ENCODE peak calls at places on chromosome 16, in nine cellular contexts. J is AG04450, F is mammary epithelial cell, E is body of pancreas, S is cardiac muscle cell, Z is LNCaP clone FGC, C is pancreas, A is kidney, W is endodermal cell. I is an unnamed sample.

GRCh38 chr16:19744670-19745069 is 26.6 kb downstream of the IQCK start:
- DNase-seq in W (no peak), J (no peak), S (no peak), F (no peak), C (no peak), Z (peak), E (no peak), A (no peak), I (no peak)

GRCh38 chr16:23587726-23588125 is 8.4 kb downstream of the NDUFAB1 start:
- DNase-seq in S (peak), W (no peak), C (no peak), F (no peak), A (no peak), E (no peak), Z (no peak), J (peak), I (peak)

GRCh38 chr16:87438611-87438985 is 46.5 kb downstream of the MAP1LC3B start:
- DNase-seq in S (no peak), J (no peak), A (no peak), C (no peak), W (no peak), F (no peak), Z (no peak), E (no peak), I (no peak)

GRCh38 chr16:85459529-85460251 is 153.4 kb upstream of the GSE1 start:
- DNase-seq in W (no peak), Z (no peak), A (no peak), E (peak), J (no peak), C (no peak), F (no peak), S (peak), I (peak)

GRCh38 chr16:12393208-12393607 is 410.5 kb downstream of the CPPED1 start:
- DNase-seq in F (no peak), S (no peak), C (no peak), Z (no peak), A (no peak), E (no peak), W (no peak), J (no peak), I (no peak)

GRCh38 chr16:85391769-85392583 is 221.1 kb upstream of the GSE1 start:
- DNase-seq in J (no peak), E (peak), F (peak), A (peak), Z (no peak), S (no peak), W (no peak), C (peak), I (no peak)

GRCh38 chr16:6125483-6126259 is 1028.1 kb upstream of the EEF2KMT start:
- DNase-seq in A (no peak), J (no peak), S (no peak), C (no peak), W (no peak), E (no peak), F (no peak), Z (no peak), I (no peak)

GRCh38 chr16:65044861-65045260 is 77.0 kb downstream of the CDH11 start:
- DNase-seq in Z (no peak), W (no peak), A (no peak), C (no peak), E (no peak), J (peak), S (peak), F (no peak), I (peak)

GRCh38 chr16:9060225-9060624 is 31.2 kb upstream of the HAPSTR1 start:
- DNase-seq in S (no peak), Z (no peak), E (no peak), J (no peak), F (no peak), C (no peak), A (no peak), W (no peak), I (no peak)

GRCh38 chr16:53433930-53434435 is 288 bp upstream of the RBL2 start:
- DNase-seq in F (no peak), Z (no peak), S (peak), A (no peak), C (no peak), W (no peak), J (peak), E (no peak), I (peak)

GRCh38 chr16:29779474-29779873 is 1.4 kb downstream of the ZG16 start:
- DNase-seq in E (peak), C (peak), Z (no peak), S (no peak), A (no peak), F (peak), J (no peak), W (peak), I (no peak)

GRCh38 chr16:27468941-27469531 is 67.1 kb downstream of the IL21R start:
- DNase-seq in C (no peak), W (no peak), F (no peak), A (no peak), Z (no peak), S (no peak), E (no peak), J (no peak), I (no peak)

GRCh38 chr16:65737831-65738230 is 616.0 kb upstream of the CDH11 start:
- DNase-seq in E (no peak), C (no peak), F (no peak), Z (no peak), W (peak), A (no peak), S (peak), J (no peak), I (no peak)

GRCh38 chr16:27251561-27252205 is 16.9 kb downstream of the NSMCE1 start:
- DNase-seq in A (no peak), F (no peak), S (no peak), W (peak), Z (no peak), E (no peak), J (no peak), C (no peak), I (no peak)

GRCh38 chr16:68287276-68288251 is 23.2 kb downstream of the SLC7A6OS start:
- DNase-seq in Z (no peak), S (peak), J (no peak), C (no peak), F (peak), W (no peak), A (peak), E (peak), I (peak)

GRCh38 chr16:69386596-69386995 is 789 bp upstream of the TERF2 start:
- DNase-seq in W (peak), J (no peak), E (no peak), F (no peak), S (peak), C (no peak), A (no peak), Z (no peak), I (no peak)

GRCh38 chr16:56477096-56477878 is 25.9 kb downstream of the OGFOD1 start:
- DNase-seq in E (no peak), C (no peak), W (no peak), S (peak), Z (no peak), J (peak), A (no peak), F (peak), I (peak)

GRCh38 chr16:74035816-74036215 is 260.8 kb upstream of the PSMD7 start:
- DNase-seq in Z (no peak), C (no peak), E (no peak), J (no peak), A (no peak), W (peak), S (peak), F (no peak), I (no peak)

GRCh38 chr16:56332464-56333079 is 92.8 kb downstream of the AMFR start:
- DNase-seq in J (no peak), E (peak), F (peak), W (peak), S (peak), C (no peak), A (peak), Z (peak), I (peak)

GRCh38 chr16:11619327-11619851 is 32.7 kb upstream of the LITAF start:
- DNase-seq in W (no peak), J (no peak), F (no peak), Z (no peak), E (no peak), A (no peak), C (no peak), S (no peak), I (no peak)

GRCh38 chr16:83954577-83955016 is 1.6 kb downstream of the OSGIN1 start:
- DNase-seq in W (peak), S (peak), J (no peak), F (peak), C (peak), Z (no peak), A (peak), E (peak), I (peak)

GRCh38 chr16:57167951-57168350 is 17.9 kb downstream of the PSME3IP1 start:
- DNase-seq in Z (no peak), S (peak), J (peak), W (no peak), E (no peak), C (no peak), A (no peak), F (peak), I (peak)

GRCh38 chr16:24848065-24848464 is 2.3 kb downstream of the SLC5A11 start:
- DNase-seq in F (peak), E (no peak), W (no peak), S (peak), A (no peak), C (no peak), J (no peak), Z (no peak), I (peak)

GRCh38 chr16:2904100-2904921 is 7.4 kb upstream of the FLYWCH1 start:
- DNase-seq in C (peak), A (peak), Z (no peak), E (peak), W (peak), S (peak), F (peak), J (peak), I (peak)

GRCh38 chr16:27231692-27232060 is 28.4 kb downstream of the KDM8 start:
- DNase-seq in C (no peak), J (no peak), Z (no peak), S (no peak), F (no peak), A (no peak), W (no peak), E (no peak), I (no peak)

GRCh38 chr16:86991679-86992078 is 325.5 kb downstream of the C16orf95 start:
- DNase-seq in A (no peak), J (peak), F (peak), C (no peak), Z (no peak), S (no peak), W (no peak), E (no peak), I (peak)

GRCh38 chr16:14399397-14400284 is 230.4 kb downstream of the PARN start:
- DNase-seq in A (no peak), W (no peak), Z (no peak), F (peak), C (no peak), S (peak), E (peak), J (no peak), I (peak)

GRCh38 chr16:17072104-17072503 is 398.7 kb downstream of the XYLT1 start:
- DNase-seq in Z (no peak), F (peak), E (no peak), A (no peak), C (no peak), J (no peak), S (no peak), W (no peak), I (no peak)

GRCh38 chr16:58464047-58464915 is 35.7 kb upstream of the NDRG4 start:
- DNase-seq in C (no peak), E (peak), A (no peak), S (no peak), F (peak), W (peak), J (no peak), Z (no peak), I (peak)

GRCh38 chr16:86519649-86520316 is 9.5 kb downstream of the FOXF1 start:
- DNase-seq in S (peak), W (peak), F (no peak), Z (no peak), E (peak), C (no peak), J (peak), A (peak), I (peak)

GRCh38 chr16:23318639-23319038 is 16.5 kb downstream of the SCNN1B start:
- DNase-seq in C (no peak), A (peak), S (no peak), F (no peak), W (no peak), Z (no peak), J (no peak), E (no peak), I (no peak)

GRCh38 chr16:23704772-23705516 is 8.1 kb downstream of the ERN2 start:
- DNase-seq in S (no peak), E (no peak), Z (no peak), J (no peak), C (no peak), A (no peak), F (no peak), W (no peak), I (no peak)

GRCh38 chr16:67926181-67926742 is 5.4 kb downstream of the CTRL start:
- DNase-seq in F (no peak), S (no peak), E (peak), Z (peak), J (no peak), A (no peak), C (peak), W (peak), I (peak)

GRCh38 chr16:12639044-12639443 is 164.6 kb downstream of the CPPED1 start:
- DNase-seq in J (no peak), W (no peak), A (no peak), S (no peak), E (no peak), F (peak), Z (no peak), C (no peak), I (peak)

GRCh38 chr16:13108126-13108525 is 206.7 kb downstream of the SHISA9 start:
- DNase-seq in W (no peak), C (no peak), F (peak), Z (no peak), A (no peak), S (no peak), E (no peak), J (no peak), I (no peak)

DNA sequence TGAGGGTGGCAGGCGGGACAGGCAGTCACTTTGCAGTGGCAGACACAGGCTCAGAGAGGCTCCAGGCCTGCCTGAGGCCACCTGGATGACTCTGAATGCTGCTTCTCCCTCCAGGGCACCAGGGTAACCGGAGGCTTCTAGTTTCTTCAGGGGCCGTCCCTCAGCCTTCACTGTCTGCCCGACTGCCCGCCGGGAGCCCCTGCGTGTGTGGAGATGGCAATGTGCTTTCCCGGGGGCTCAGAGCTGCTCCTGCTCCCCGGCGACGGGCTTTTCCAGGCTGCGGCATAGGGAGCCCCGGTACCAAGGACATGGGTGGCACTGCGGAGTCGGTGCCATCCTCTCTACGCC is 51.5 kb downstream of the CBFA2T3 start:
- DNase-seq in C (no peak), E (no peak), A (no peak), S (no peak), F (no peak), W (no peak), J (no peak), Z (no peak), I (no peak)
- H3K4me3 ChIP-seq in C (no peak), E (no peak), A (no peak), S (no peak), F (no peak), W (no peak), J (no peak), Z (no peak), I (no peak)

GRCh38 chr16:79899316-79900110 is 299.0 kb upstream of the MAF start:
- DNase-seq in Z (no peak), E (no peak), F (no peak), W (no peak), S (no peak), C (no peak), A (no peak), J (no peak), I (no peak)
- TF ChIP-seq CTCF in Z (no peak), E (no peak), F (no peak), W (no peak), S (no peak), C (no peak), A (no peak), J (no peak), I (no peak)

DNA sequence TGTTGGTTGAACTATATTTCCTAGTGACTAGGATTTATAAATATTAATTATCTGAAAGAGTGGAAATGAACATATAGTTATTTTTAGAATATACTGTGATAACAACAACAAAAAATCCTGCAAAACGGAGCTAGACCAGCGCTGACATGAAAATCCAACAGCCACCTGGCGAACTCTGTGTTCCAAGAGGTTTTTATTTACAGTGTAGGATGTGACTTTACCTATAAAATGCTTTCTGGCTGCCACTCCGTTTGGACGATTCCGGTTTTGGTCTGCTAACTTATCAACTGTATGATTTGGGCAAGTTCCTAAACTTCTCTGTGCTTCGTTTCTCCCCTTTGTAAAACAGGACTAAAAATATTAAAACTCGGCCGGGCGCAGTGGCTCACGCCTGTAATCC is 73.7 kb downstream of the ADCY9 start:
- DNase-seq in C (no peak), S (no peak), W (no peak), Z (peak), F (no peak), J (no peak), E (no peak), A (no peak), I (no peak)
- H3K4me3 ChIP-seq in C (no peak), S (no peak), W (no peak), Z (no peak), F (no peak), J (no peak), E (no peak), A (no peak), I (no peak)

GRCh38 chr16:72948238-72948559 is 99.7 kb downstream of the ZFHX3 start:
- DNase-seq in Z (no peak), J (no peak), E (no peak), S (no peak), A (no peak), W (no peak), F (no peak), C (no peak), I (no peak)

GRCh38 chr16:72946063-72946462 is 101.9 kb downstream of the ZFHX3 start:
- DNase-seq in F (no peak), S (no peak), C (no peak), W (no peak), E (no peak), J (no peak), A (no peak), Z (no peak), I (no peak)

GRCh38 chr16:72945611-72946010 is 102.3 kb downstream of the ZFHX3 start:
- DNase-seq in E (no peak), F (no peak), A (no peak), Z (no peak), J (no peak), C (no peak), S (no peak), W (no peak), I (no peak)

GRCh38 chr16:72946474-72947194 is 101.3 kb downstream of the ZFHX3 start:
- DNase-seq in J (no peak), Z (no peak), A (no peak), F (no peak), E (peak), W (no peak), C (peak), S (peak), I (no peak)

GRCh38 chr16:72947379-72948237 is 100.3 kb downstream of the ZFHX3 start:
- DNase-seq in W (no peak), C (peak), S (no peak), J (no peak), Z (no peak), F (no peak), A (no peak), E (peak), I (peak)
- TF ChIP-seq CTCF in W (peak), C (no peak), S (no peak), J (no peak), Z (no peak), F (no peak), A (no peak), E (no peak), I (no peak)

GRCh38 chr16:1779741-1780676 is 2.4 kb downstream of the SPSB3 start:
- DNase-seq in A (no peak), S (no peak), F (no peak), J (no peak), Z (no peak), W (no peak), E (peak), C (peak), I (no peak)

GRCh38 chr16:1777375-1778199 is 4.7 kb upstream of the MRPS34 start:
- DNase-seq in F (no peak), J (no peak), S (no peak), W (no peak), A (no peak), C (peak), Z (no peak), E (no peak), I (no peak)

GRCh38 chr16:1780677-1781072 is 1.7 kb downstream of the SPSB3 start:
- DNase-seq in E (peak), S (no peak), F (no peak), Z (no peak), J (no peak), C (no peak), A (no peak), W (no peak), I (no peak)

GRCh38 chr16:1778200-1779179 is 3.9 kb downstream of the SPSB3 start:
- DNase-seq in E (no peak), J (no peak), Z (no peak), S (no peak), W (no peak), C (peak), A (no peak), F (no peak), I (peak)

DNA sequence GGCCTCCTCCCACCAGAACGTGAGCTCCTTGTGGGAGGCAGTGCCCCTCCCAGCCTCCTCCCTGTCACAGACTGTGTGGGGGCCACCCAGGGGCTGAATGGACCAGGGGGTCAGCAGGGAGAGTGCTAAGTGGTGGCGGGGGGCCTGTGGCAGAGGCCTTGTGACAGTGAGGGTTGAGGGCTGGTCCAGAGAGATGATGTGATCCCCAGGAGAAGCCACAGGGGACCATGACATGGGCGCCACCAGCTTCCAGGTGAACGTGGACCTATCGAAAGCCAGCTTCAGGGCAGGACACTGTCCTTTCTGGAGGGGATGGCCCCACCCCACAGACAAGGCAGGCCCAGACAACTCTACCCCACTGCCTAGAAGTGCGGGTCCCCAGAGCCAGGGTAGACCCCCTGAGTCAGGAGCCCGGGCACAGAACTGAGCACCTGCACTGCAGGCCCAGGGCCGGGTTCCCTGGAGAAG is 3.1 kb downstream of the SPSB3 start:
- DNase-seq in F (no peak), Z (no peak), S (no peak), W (no peak), E (peak), A (no peak), C (peak), J (no peak), I (no peak)
- H3K4me3 ChIP-seq in F (no peak), Z (no peak), S (no peak), W (no peak), E (no peak), A (no peak), C (no peak), J (no peak), I (no peak)

GRCh38 chr16:853981-854807 is 53.7 kb upstream of the GNG13 start:
- DNase-seq in W (no peak), A (peak), E (no peak), Z (no peak), S (no peak), C (peak), F (no peak), J (no peak), I (no peak)

GRCh38 chr16:853306-853705 is 52.8 kb upstream of the GNG13 start:
- DNase-seq in A (peak), S (no peak), Z (no peak), E (no peak), W (no peak), F (no peak), C (no peak), J (no peak), I (no peak)

GRCh38 chr16:856101-856500 is 55.6 kb upstream of the GNG13 start:
- DNase-seq in A (peak), E (no peak), C (peak), W (no peak), J (no peak), S (no peak), Z (no peak), F (no peak), I (no peak)

GRCh38 chr16:855471-855870 is 54.9 kb upstream of the GNG13 start:
- DNase-seq in C (peak), F (no peak), J (no peak), Z (no peak), E (no peak), S (no peak), A (peak), W (no peak), I (no peak)

GRCh38 chr16:854808-855410 is 54.4 kb upstream of the GNG13 start:
- DNase-seq in A (peak), E (no peak), W (no peak), F (no peak), C (peak), S (no peak), Z (no peak), J (no peak), I (no peak)
- TF ChIP-seq CTCF in A (no peak), E (no peak), W (no peak), F (no peak), C (no peak), S (no peak), Z (no peak), J (no peak), I (no peak)